ENCODE peak calls at places on chromosomes 4 and X, in nine cellular contexts. F is hepatocyte, M is IMR-90, D is GM12878, K is OCI-LY7, R is GM23338, W is PC-3, A is K562, O is H9. V is an unnamed sample.

GRCh38 chr4:180134116-180134866 is 2108.9 kb upstream of the TENM3 start:
- DNase-seq in A (no peak), M (no peak), O (no peak), R (peak), D (no peak), F (peak), K (no peak), W (no peak), V (no peak)

GRCh38 chr4:6761540-6762243 is 20.8 kb upstream of the KIAA0232 start:
- DNase-seq in R (no peak), D (no peak), K (no peak), W (no peak), M (no peak), O (no peak), F (no peak), A (no peak), V (no peak)

GRCh38 chr4:33996075-33996718 is 2248.1 kb downstream of the ARAP2 start:
- DNase-seq in O (no peak), W (no peak), K (no peak), R (peak), A (no peak), M (peak), D (no peak), F (no peak), V (peak)

GRCh38 chrX:11336201-11336600 is 43.0 kb downstream of the AMELX start:
- DNase-seq in D (no peak), K (peak), F (no peak), O (no peak), A (no peak), R (no peak), W (no peak), M (no peak), V (no peak)

GRCh38 chrX:37757082-37757481 is 22.8 kb upstream of the CYBB start:
- DNase-seq in K (no peak), A (no peak), F (no peak), D (no peak), W (no peak), O (no peak), M (no peak), R (no peak), V (no peak)

GRCh38 chr4:113773756-113774155 is 12.2 kb upstream of the CAMK2D start:
- DNase-seq in D (no peak), W (peak), R (no peak), K (no peak), O (no peak), A (no peak), M (no peak), F (no peak), V (no peak)

GRCh38 chr4:8842614-8843013 is 29.0 kb downstream of the HMX1 start:
- DNase-seq in M (no peak), A (no peak), W (no peak), R (no peak), K (no peak), O (no peak), F (no peak), D (no peak), V (no peak)

GRCh38 chr4:88960576-88960975 is 96.4 kb downstream of the FAM13A start:
- DNase-seq in M (no peak), W (no peak), R (peak), F (no peak), A (no peak), D (no peak), O (no peak), K (no peak), V (no peak)

GRCh38 chr4:80024335-80024734 is 48.7 kb downstream of the ANTXR2 start:
- DNase-seq in O (no peak), A (no peak), F (no peak), D (no peak), K (no peak), M (no peak), R (no peak), W (no peak), V (no peak)

GRCh38 chr4:184960505-184960971 is 57.8 kb upstream of the HELT start:
- DNase-seq in D (no peak), O (peak), W (no peak), A (no peak), R (no peak), K (no peak), M (no peak), F (peak), V (no peak)

GRCh38 chr4:108166038-108166437 is 2.7 kb downstream of the LEF1 start:
- DNase-seq in D (no peak), A (peak), F (no peak), K (peak), M (no peak), W (no peak), O (no peak), R (peak), V (no peak)

GRCh38 chr4:56876264-56876663 is 31.4 kb upstream of the REST start:
- DNase-seq in M (no peak), K (no peak), D (no peak), F (no peak), W (no peak), R (no peak), O (no peak), A (no peak), V (no peak)

GRCh38 chr4:165079476-165079875 is 25.8 kb downstream of the TRIM75 start:
- DNase-seq in A (peak), F (peak), D (no peak), R (no peak), M (peak), K (no peak), O (no peak), W (peak), V (peak)

GRCh38 chr4:38894340-38894982 is 26.9 kb downstream of the FAM114A1 start:
- DNase-seq in W (peak), M (peak), A (no peak), O (no peak), D (no peak), R (no peak), F (no peak), K (peak), V (peak)

GRCh38 chr4:80171251-80171650 is 26.1 kb upstream of the PRDM8 start:
- DNase-seq in F (no peak), W (no peak), A (no peak), R (no peak), K (no peak), O (no peak), D (no peak), M (peak), V (peak)

GRCh38 chr4:76836860-76837564 is 60.9 kb downstream of the SOWAHB start:
- DNase-seq in F (no peak), A (no peak), O (no peak), R (no peak), K (no peak), D (no peak), W (no peak), M (no peak), V (no peak)

GRCh38 chrX:73398185-73398914 is 48.5 kb upstream of the CDX4 start:
- DNase-seq in A (no peak), K (no peak), O (no peak), F (no peak), D (no peak), W (no peak), R (no peak), M (no peak), V (no peak)

GRCh38 chrX:103919336-103919682 is 43.1 kb upstream of the TMSB15B start:
- DNase-seq in F (peak), R (no peak), M (peak), A (no peak), W (peak), O (no peak), K (peak), D (no peak), V (peak)

GRCh38 chrX:125287282-125287681 is 32.4 kb upstream of the TEX13C start:
- DNase-seq in W (no peak), O (no peak), R (no peak), F (no peak), A (no peak), D (no peak), M (no peak), K (no peak), V (no peak)

GRCh38 chrX:87006561-87006960 is 511.0 kb upstream of the KLHL4 start:
- DNase-seq in F (no peak), O (peak), M (no peak), R (peak), A (no peak), D (no peak), K (no peak), W (no peak), V (no peak)

GRCh38 chrX:101080326-101080725 is 1.6 kb downstream of the TMEM35A start:
- DNase-seq in D (no peak), W (no peak), F (no peak), O (no peak), R (no peak), A (no peak), K (no peak), M (no peak), V (no peak)

GRCh38 chr4:148222991-148223660 is 219.1 kb downstream of the NR3C2 start:
- DNase-seq in A (no peak), R (peak), M (no peak), O (no peak), K (no peak), W (no peak), D (no peak), F (no peak), V (no peak)

GRCh38 chr4:129043523-129043922 is 49.8 kb downstream of the SCLT1 start:
- DNase-seq in F (no peak), R (peak), W (peak), O (no peak), K (no peak), A (peak), M (peak), D (no peak), V (peak)

GRCh38 chrX:78527263-78527662 is 131.9 kb downstream of the RTL3 start:
- DNase-seq in D (no peak), R (no peak), M (peak), F (no peak), K (no peak), A (no peak), W (peak), O (no peak), V (peak)

GRCh38 chr4:108512615-108513505 is 107.5 kb upstream of the RPL34 start:
- DNase-seq in D (no peak), F (peak), R (peak), O (peak), K (no peak), M (peak), A (peak), W (peak), V (peak)

GRCh38 chr4:10664408-10664807 is 20.2 kb downstream of the CLNK start:
- DNase-seq in F (peak), R (no peak), D (no peak), W (peak), A (no peak), M (peak), O (no peak), K (no peak), V (peak)

GRCh38 chrX:54754854-54755253 is 43.2 kb downstream of the ITIH6 start:
- DNase-seq in K (no peak), O (no peak), W (no peak), F (no peak), A (no peak), R (peak), D (no peak), M (no peak), V (no peak)

GRCh38 chrX:36364262-36364661 is 444.7 kb downstream of the CFAP47 start:
- DNase-seq in F (no peak), M (no peak), K (no peak), D (no peak), W (no peak), O (no peak), R (no peak), A (no peak), V (no peak)

GRCh38 chr4:150974251-150974640 is 40.8 kb downstream of the LRBA start:
- DNase-seq in R (no peak), M (no peak), D (no peak), A (no peak), W (no peak), F (no peak), K (no peak), O (no peak), V (no peak)

GRCh38 chr4:150972592-150972991 is 42.5 kb downstream of the LRBA start:
- DNase-seq in O (no peak), K (peak), D (no peak), M (peak), R (no peak), A (no peak), F (no peak), W (no peak), V (peak)

GRCh38 chr4:150971901-150972300 is 43.2 kb downstream of the LRBA start:
- DNase-seq in D (no peak), W (no peak), M (no peak), F (no peak), R (no peak), O (no peak), K (no peak), A (no peak), V (no peak)

GRCh38 chr4:150974750-150975149 is 40.3 kb downstream of the LRBA start:
- DNase-seq in F (no peak), W (no peak), M (no peak), R (no peak), A (no peak), O (no peak), K (no peak), D (no peak), V (no peak)

DNA sequence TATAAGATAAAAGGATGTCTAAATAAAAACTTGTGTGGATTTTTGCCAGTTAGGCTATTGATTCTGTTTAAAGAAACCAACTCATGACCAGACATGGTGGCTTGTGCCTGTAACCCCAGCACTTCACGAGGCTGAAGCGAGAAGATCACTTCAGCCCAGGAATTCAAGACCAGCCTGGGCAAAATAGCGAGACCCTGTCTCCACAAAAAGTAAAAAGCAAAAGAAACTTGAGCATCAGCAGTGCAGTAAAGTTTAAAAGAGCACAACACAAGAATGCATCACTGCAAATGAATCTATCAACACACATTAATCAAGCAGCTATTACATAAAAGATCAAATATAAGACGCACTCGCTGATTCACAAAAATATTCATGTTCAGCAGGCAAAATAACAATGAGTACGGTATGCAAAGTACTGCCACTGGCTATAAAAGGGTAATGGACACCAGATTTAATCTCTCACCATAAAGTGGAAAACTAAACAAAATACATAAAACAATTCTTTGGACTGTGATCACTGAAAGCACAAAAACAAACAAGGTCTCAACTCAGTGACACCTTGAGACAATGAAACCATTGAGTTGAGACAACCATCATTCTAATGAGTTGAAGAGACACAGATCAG is 41.3 kb downstream of the LRBA start:
- DNase-seq in R (no peak), O (no peak), F (no peak), W (no peak), K (no peak), D (no peak), M (no peak), A (no peak), V (peak)
- H2AFZ ChIP-seq in R (no peak), O (no peak), F (no peak), W (no peak), K (no peak), D (no peak), M (no peak), A (no peak), V (no peak)

GRCh38 chr4:66048861-66049260 is 378.6 kb upstream of the EPHA5 start:
- DNase-seq in K (no peak), W (no peak), F (no peak), O (no peak), A (no peak), D (no peak), R (no peak), M (no peak), V (peak)

DNA sequence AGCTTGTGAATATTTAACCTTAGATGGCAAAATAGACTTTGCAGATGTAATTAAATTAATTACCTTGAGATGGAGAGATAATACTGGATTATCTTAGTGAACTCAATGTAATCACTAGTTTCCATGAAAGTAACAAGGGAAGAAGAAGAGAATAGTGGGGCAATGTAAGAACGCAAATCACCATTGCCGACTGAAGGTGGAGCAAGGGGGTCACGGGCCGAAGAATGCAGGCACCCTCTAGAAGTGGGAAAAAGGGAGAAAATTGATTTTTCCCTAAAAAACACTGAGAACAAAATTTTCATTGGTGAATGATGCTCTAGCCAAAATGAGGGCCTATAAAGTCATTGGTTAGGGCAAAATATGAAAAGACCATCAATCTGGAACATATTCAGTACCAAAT is 375.6 kb upstream of the EPHA5 start:
- DNase-seq in K (no peak), R (peak), M (no peak), F (no peak), O (no peak), D (no peak), A (no peak), W (no peak), V (no peak)
- TF ChIP-seq CTCF in K (no peak), R (peak), M (no peak), F (no peak), O (peak), D (no peak), A (no peak), W (no peak), V (no peak)

GRCh38 chrX:118839334-118839958 is 15.8 kb downstream of the ZCCHC12 start:
- DNase-seq in K (no peak), A (peak), M (peak), O (peak), D (no peak), F (peak), R (peak), W (peak), V (no peak)
- H2AFZ ChIP-seq in K (no peak), A (peak), M (peak), O (no peak), D (no peak), F (peak), R (peak), W (peak), V (peak)

GRCh38 chrX:143648705-143649104 is 12.8 kb upstream of the SLITRK4 start:
- DNase-seq in A (no peak), K (peak), F (peak), O (peak), W (peak), R (peak), D (no peak), M (no peak), V (no peak)
- TF ChIP-seq CTCF in A (no peak), K (peak), F (peak), O (peak), W (peak), R (peak), D (peak), M (no peak), V (no peak)

DNA sequence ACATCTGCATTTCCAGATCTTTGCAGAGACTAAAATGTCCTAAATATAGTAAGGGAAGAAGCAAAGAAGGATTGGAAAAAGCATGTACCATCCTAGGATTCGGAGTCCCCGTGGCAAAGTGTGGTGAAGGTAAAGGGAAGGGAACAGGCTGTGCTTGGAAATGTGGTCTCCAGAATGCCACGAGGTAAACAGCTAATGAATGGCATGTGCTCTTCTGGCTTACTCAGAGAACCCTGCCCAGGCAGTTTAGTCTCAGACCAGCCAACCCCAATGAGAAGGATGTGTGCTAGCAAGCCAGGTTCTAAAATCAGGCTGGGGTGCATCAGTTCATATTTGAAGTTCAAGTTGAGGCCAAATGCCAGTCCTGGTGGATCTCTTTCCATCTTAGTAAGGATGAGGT is 113.1 kb downstream of the RS1 start:
- DNase-seq in O (no peak), W (no peak), A (no peak), F (no peak), R (no peak), K (no peak), M (no peak), D (no peak), V (no peak)
- H2AFZ ChIP-seq in O (no peak), W (no peak), A (no peak), F (no peak), R (no peak), K (no peak), M (no peak), D (no peak), V (no peak)

DNA sequence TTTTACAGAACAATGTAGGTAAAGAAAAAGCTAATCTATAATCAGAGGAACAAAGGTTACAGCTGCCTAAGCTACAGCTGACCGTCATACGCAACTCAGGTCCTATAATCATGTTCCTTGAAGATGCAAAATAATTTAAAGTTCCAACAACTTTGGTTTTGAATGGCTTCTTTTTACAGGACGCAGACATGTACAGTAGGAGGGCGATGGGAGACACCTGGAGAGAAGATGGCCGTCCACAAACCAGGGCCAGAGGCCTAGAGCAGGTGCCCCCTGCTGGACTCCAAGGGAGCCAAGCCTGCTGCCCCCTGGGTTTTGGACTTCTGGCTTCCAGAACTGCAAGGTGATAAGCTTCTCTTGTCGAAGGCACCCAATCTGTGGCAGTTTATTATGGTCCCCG is 10.6 kb downstream of the HGFAC start:
- DNase-seq in W (peak), K (no peak), R (peak), O (peak), M (no peak), A (peak), D (no peak), F (no peak), V (no peak)
- TF ChIP-seq CTCF in W (peak), K (peak), R (peak), O (peak), M (peak), A (peak), D (peak), F (peak), V (peak)

DNA sequence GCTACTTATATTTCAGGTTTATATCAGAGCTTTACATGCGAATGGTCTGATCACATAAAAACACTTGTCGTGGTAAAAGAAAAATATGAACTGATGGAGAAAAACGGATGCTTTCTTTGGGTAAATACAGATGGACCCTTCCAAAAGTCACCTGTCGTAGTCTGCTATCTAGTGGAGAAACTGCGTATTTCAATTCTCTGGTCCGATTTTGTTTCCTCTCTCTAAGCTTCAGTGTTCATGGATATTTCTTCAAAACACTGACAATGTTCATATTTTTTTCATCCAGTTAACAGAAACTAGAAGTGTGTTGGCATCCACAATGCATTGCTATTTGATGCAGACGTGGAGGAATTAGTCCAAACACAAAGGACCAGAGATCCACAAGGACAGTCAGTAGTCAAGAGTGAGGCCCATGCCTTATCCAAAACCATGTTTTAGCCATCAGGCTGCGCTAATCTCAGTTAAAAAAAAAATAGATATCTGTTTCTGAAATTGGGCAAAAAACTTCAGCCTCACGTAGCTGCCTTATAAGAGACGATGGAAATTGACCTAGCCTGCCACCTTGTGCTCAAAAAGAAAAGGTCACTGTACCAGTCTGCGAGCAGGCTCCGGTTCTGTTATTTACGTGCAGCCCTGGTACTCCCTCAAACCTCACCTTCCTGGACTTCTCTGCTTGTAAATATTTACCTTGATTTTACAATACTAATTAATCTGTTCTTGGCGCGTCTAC is 16.0 kb downstream of the MEPE start:
- DNase-seq in W (peak), R (peak), M (peak), K (peak), D (no peak), O (peak), A (peak), F (peak), V (peak)
- H2AFZ ChIP-seq in W (peak), R (peak), M (peak), K (peak), D (no peak), O (peak), A (no peak), F (no peak), V (peak)

V was measured in astrocyte.